ENCODE peak calls at places on chromosomes 6 and 20, in six cellular contexts. G is AG09309, M is fibroblast of the aortic adventitia, N is mammary epithelial cell, S is ovary, H is GM12865. W is an unnamed sample.

GRCh38 chr6:42279144-42279781 is 61.6 kb upstream of the MRPS10 start:
- DNase-seq in G (no peak), M (peak; percentile 70), N (peak; percentile 67), S (peak; percentile 61), H (peak; percentile 39), W (peak; percentile 39)

GRCh38 chr6:25007269-25007699 is 71.5 kb upstream of the RIPOR2 start:
- DNase-seq in G (no peak), M (no peak), N (no peak), S (no peak), H (peak; percentile 62), W (no peak)

GRCh38 chr6:111764238-111765182 is 108.7 kb downstream of the FYN start:
- DNase-seq in G (no peak), M (no peak), N (no peak), S (no peak), H (peak; percentile 93), W (no peak)

GRCh38 chr6:162726997-162727346 is 594 bp downstream of the PRKN start:
- DNase-seq in G (no peak), M (peak; percentile 2), N (no peak), S (no peak), H (no peak), W (no peak)

GRCh38 chr20:48769111-48769879 is 58.5 kb downstream of the PREX1 start:
- DNase-seq in G (no peak), M (no peak), N (no peak), S (no peak), H (peak; percentile 66), W (no peak)

GRCh38 chr6:87791982-87792381 is 89.9 kb upstream of the AKIRIN2 start:
- DNase-seq in G (no peak), M (no peak), N (no peak), S (no peak), H (no peak), W (no peak)

GRCh38 chr6:100344761-100345160 is 120.0 kb downstream of the SIM1 start:
- DNase-seq in G (no peak), M (peak; percentile 22), N (no peak), S (no peak), H (no peak), W (no peak)

GRCh38 chr6:2990932-2991506 is 8.7 kb upstream of the NQO2 start:
- DNase-seq in G (no peak), M (no peak), N (peak; percentile 24), S (no peak), H (no peak), W (no peak)

GRCh38 chr6:106122941-106123337 is 36.8 kb downstream of the PRDM1 start:
- DNase-seq in G (no peak), M (no peak), N (no peak), S (no peak), H (no peak), W (no peak)

GRCh38 chr20:3752386-3752759 is 15.2 kb downstream of the ADISSP start:
- DNase-seq in G (no peak), M (no peak), N (no peak), S (no peak), H (no peak), W (no peak)
- H3K4me3 ChIP-seq in G (no peak overlapping the region), M (no peak overlapping the region), N (no peak overlapping the region), S (no peak overlapping the region), H (no peak overlapping the region), W (no peak overlapping the region)

GRCh38 chr6:145734486-145735355 is 599 bp downstream of the EPM2A start:
- DNase-seq in G (peak; percentile 43), M (peak; percentile 80), N (peak; percentile 86), S (peak; percentile 92), H (peak; percentile 93), W (peak; percentile 86)

GRCh38 chr6:145733770-145734169 is 1.6 kb downstream of the EPM2A start:
- DNase-seq in G (no peak), M (no peak), N (no peak), S (no peak), H (no peak), W (no peak)

GRCh38 chr6:145738265-145738664 is 2.9 kb upstream of the EPM2A start:
- DNase-seq in G (no peak), M (no peak), N (no peak), S (no peak), H (no peak), W (no peak)

GRCh38 chr6:145735356-145736165 is at the start of gene EPM2A:
- DNase-seq in G (peak; percentile 17), M (peak; percentile 74), N (peak; percentile 78), S (peak; percentile 88), H (peak; percentile 94), W (peak; percentile 82)

GRCh38 chr6:145736854-145737181 is 1.5 kb upstream of the EPM2A start:
- DNase-seq in G (no peak), M (peak; percentile 66), N (no peak), S (no peak), H (no peak), W (no peak)
- H3K4me3 ChIP-seq in G (no peak overlapping the region), M (no peak overlapping the region), N (no peak overlapping the region), S (no peak overlapping the region), H (no peak overlapping the region), W (no peak overlapping the region)

DNA sequence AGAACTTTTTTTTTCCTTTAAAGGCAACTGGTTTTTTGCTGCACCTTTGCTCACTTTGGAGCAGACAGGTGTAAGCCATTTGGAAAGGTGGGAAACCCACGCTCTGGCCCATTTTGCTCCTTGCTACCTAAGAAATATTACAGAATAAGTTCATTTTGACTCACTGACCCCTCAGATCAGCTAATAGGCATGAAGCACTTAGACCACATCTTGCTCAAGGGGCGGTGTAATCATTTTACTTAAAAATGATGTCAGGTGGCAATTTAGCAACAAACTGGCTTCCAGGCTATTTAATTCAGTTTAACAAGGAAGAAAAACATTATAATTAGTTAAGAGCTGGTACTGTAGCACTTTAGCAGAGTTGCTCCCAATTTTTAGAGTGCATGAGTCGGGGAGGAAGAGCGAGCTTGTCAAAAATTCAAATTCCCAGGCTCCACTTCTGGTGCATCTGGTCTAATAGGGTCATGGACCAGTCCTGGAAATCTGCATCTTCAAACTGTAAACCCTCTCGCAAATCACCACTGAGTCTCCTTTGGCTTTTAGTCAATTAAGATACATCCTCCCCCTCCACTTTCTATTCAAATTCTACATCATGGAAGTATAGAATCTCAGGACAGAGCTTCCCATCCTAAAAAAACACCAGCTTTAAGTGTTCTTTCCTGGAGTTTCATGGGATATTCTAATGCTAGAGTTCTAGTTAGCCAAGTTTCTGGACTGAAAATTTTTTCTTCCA is 38.2 kb downstream of the JAG1 start:
- DNase-seq in G (no peak), M (no peak), N (peak; percentile 16), S (no peak), H (no peak), W (no peak)
- H3K4me3 ChIP-seq in G (no peak overlapping the region), M (no peak overlapping the region), N (no peak overlapping the region), S (no peak overlapping the region), H (no peak overlapping the region), W (no peak overlapping the region)

GRCh38 chr6:136511397-136511796 is 38.8 kb downstream of the MAP7 start:
- DNase-seq in G (no peak), M (no peak), N (peak; percentile 16), S (no peak), H (no peak), W (no peak)
- H3K4me3 ChIP-seq in G (no peak overlapping the region), M (no peak overlapping the region), N (no peak overlapping the region), S (no peak overlapping the region), H (no peak overlapping the region), W (no peak overlapping the region)

GRCh38 chr6:110041830-110042229 is 63.7 kb downstream of the GPR6 start:
- DNase-seq in G (no peak), M (no peak), N (no peak), S (no peak), H (no peak), W (no peak)

GRCh38 chr6:110042670-110043296 is 64.7 kb downstream of the GPR6 start:
- DNase-seq in G (no peak), M (no peak), N (no peak), S (no peak), H (no peak), W (no peak)

GRCh38 chr6:110040716-110041115 is 62.6 kb downstream of the GPR6 start:
- DNase-seq in G (no peak), M (no peak), N (no peak), S (no peak), H (no peak), W (no peak)

GRCh38 chr6:110039996-110040383 is 61.9 kb downstream of the GPR6 start:
- DNase-seq in G (no peak), M (peak; percentile 36), N (peak; percentile 15), S (peak; percentile 40), H (peak; percentile 67), W (no peak)

DNA sequence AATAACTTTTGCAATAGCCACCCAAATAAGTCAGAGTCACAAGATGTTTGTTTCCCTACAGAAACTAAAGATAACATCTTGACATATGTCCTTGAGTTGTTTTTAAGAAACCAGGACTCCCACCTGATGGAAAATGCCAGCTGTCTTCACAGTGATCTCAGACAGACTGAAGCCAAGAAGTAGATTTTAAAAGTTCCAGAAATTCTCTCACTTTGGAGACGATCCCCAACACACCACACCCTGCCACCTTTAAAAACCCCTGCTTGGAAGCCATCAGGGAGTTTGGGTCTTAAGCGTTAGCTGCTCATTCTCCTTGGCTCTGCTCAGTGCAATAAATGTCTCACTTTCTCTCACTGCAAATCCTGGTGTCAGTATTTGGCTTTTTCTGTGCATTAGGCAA is 63.0 kb downstream of the GPR6 start:
- DNase-seq in G (no peak), M (no peak), N (no peak), S (no peak), H (no peak), W (no peak)
- H3K4me3 ChIP-seq in G (no peak overlapping the region), M (no peak overlapping the region), N (no peak overlapping the region), S (no peak overlapping the region), H (no peak overlapping the region), W (no peak overlapping the region)

GRCh38 chr20:12318043-12318442 is 400.4 kb downstream of the BTBD3 start:
- DNase-seq in G (no peak), M (no peak), N (no peak), S (no peak), H (no peak), W (no peak)

GRCh38 chr20:12315652-12316051 is 398.0 kb downstream of the BTBD3 start:
- DNase-seq in G (no peak), M (no peak), N (no peak), S (no peak), H (no peak), W (no peak)

GRCh38 chr20:12311102-12311865 is 393.6 kb downstream of the BTBD3 start:
- DNase-seq in G (no peak), M (peak; percentile 18), N (no peak), S (no peak), H (no peak), W (no peak)

GRCh38 chr20:12321746-12322145 is 404.1 kb downstream of the BTBD3 start:
- DNase-seq in G (no peak), M (no peak), N (no peak), S (no peak), H (no peak), W (no peak)

DNA sequence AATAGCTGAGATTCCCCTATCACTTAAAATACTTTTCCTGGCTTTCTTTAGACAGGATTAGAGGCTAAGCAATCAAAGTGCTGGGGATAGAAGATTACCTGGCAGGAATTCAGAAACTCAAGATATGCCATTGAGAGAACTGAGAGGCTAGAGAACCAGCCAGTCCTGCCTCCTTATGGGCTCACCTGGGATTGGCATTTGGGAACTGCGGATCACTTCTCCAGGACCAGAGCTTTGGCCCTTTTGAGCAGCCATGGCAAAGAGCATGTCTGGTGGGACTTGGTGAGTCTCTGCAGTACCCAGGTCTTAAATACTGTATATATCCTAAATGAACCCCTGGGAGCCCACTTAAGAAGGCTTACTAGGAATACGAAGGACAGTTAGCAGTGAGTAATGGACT is 399.1 kb downstream of the BTBD3 start:
- DNase-seq in G (no peak), M (no peak), N (no peak), S (no peak), H (no peak), W (no peak)
- H3K4me3 ChIP-seq in G (no peak overlapping the region), M (no peak overlapping the region), N (no peak overlapping the region), S (no peak overlapping the region), H (no peak overlapping the region), W (no peak overlapping the region)

GRCh38 chr20:62220666-62221568 is 839 bp upstream of the HRH3 start:
- DNase-seq in G (no peak), M (no peak), N (no peak), S (no peak), H (no peak), W (no peak)
- H3K4me3 ChIP-seq in G (no peak overlapping the region), M (no peak overlapping the region), N (no peak overlapping the region), S (no peak overlapping the region), H (no peak overlapping the region), W (no peak overlapping the region)